ENCODE peak calls at places on chromosomes 6 and 20, in seven cellular contexts. Y is NCI-H1092 treated with DMSO at 0.1 percent for 48 hours; G is cardiac muscle cell; D is Panc1; X is H9; U is DMS153; B is stimulated activated CD8-positive, alpha-beta memory T cell treated with anti-CD3 and anti-CD28 coated beads, Interleukin-2, amount 100 ng/mL, for 48 hours. T is an unnamed sample.

GRCh38 chr20:23111307-23111943 is 25.3 kb upstream of the CD93 start:
- DNase-seq in Y (peak; percentile 47), G (no peak), D (no peak), X (no peak), U (no peak), B (no peak), T (no peak)

GRCh38 chr6:153790881-153791473 is 248.1 kb upstream of the OPRM1 start:
- DNase-seq in Y (no peak), G (peak; percentile 49), D (no peak), X (peak; percentile 38), U (no peak), B (no peak), T (no peak)

GRCh38 chr20:49310695-49311094 is 32.8 kb upstream of the ZNFX1 start:
- DNase-seq in Y (no peak), G (no peak), D (no peak), X (no peak), U (no peak), B (no peak), T (no peak)

GRCh38 chr6:80161438-80161837 is 55.0 kb downstream of the BCKDHB start:
- DNase-seq in Y (no peak), G (no peak), D (no peak), X (no peak), U (no peak), B (no peak), T (no peak)

GRCh38 chr6:2396292-2396691 is 150.9 kb upstream of the GMDS start:
- DNase-seq in Y (no peak), G (no peak), D (no peak), X (no peak), U (no peak), B (no peak), T (no peak)

GRCh38 chr6:56866917-56867522 is 87.9 kb upstream of the BEND6 start:
- DNase-seq in Y (no peak), G (no peak), D (no peak), X (no peak), U (no peak), B (no peak), T (no peak)

GRCh38 chr20:24382775-24383174 is 86.7 kb upstream of the SYNDIG1 start:
- DNase-seq in Y (peak; percentile 21), G (peak; percentile 66), D (no peak), X (peak; percentile 6), U (peak; percentile 82), B (no peak), T (no peak)

GRCh38 chr20:47818466-47818865 is 33.2 kb upstream of the SULF2 start:
- DNase-seq in Y (no peak), G (no peak), D (no peak), X (no peak), U (no peak), B (no peak), T (no peak)

GRCh38 chr20:5686381-5687105 is 63.7 kb upstream of the SHLD1 start:
- DNase-seq in Y (no peak), G (no peak), D (no peak), X (no peak), U (no peak), B (no peak), T (no peak)

GRCh38 chr6:117414770-117415169 is 11.0 kb downstream of the ROS1 start:
- DNase-seq in Y (no peak), G (no peak), D (no peak), X (no peak), U (no peak), B (no peak), T (no peak)

GRCh38 chr6:9373308-9373707 is 938.0 kb upstream of the SLC35B3 start:
- DNase-seq in Y (no peak), G (no peak), D (no peak), X (no peak), U (no peak), B (no peak), T (no peak)

GRCh38 chr6:31558631-31559500 is 11.5 kb downstream of the NFKBIL1 start:
- DNase-seq in Y (no peak), G (no peak), D (no peak), X (no peak), U (no peak), B (no peak), T (peak; percentile 64)

GRCh38 chr20:17966432-17967312 is 1.9 kb downstream of the SNX5 start:
- DNase-seq in Y (no peak), G (peak; percentile 29), D (peak; percentile 10), X (no peak), U (no peak), B (no peak), T (no peak)

T was measured in lower lobe of right lung.